ENCODE peak calls at places on chromosome 4, in nine cellular contexts. S is effector CD4-positive, alpha-beta T cell; D is neural progenitor cell; T is nephron progenitor cell; R is GM23338; Y is GM12891; H is EH; F is activated T-helper 1 cell treated with anti-CD3 and anti-CD28 coated beads, Interleukin-12 subunit alpha, Interleukin-12 subunit beta, Interleukin-2, Interleukin-4 antibody, amounts not matched to agents 30 ng/mL and 10 ng/mL and 1 ng/mL, durations not matched to agents 14 hours and 24 hours and 36 hours; W is AG20443. Z is an unnamed sample.

GRCh38 chr4:141011799-141012377 is 121.4 kb downstream of the RNF150 start:
- DNase-seq in W (no peak), Y (no peak), H (no peak), D (no peak), R (no peak), F (no peak), T (no peak), S (no peak), Z (no peak)

GRCh38 chr4:70945452-70946055 is 43.4 kb downstream of the MOB1B start:
- DNase-seq in W (peak; percentile 15), H (peak; percentile 69), D (no peak), T (no peak), F (no peak), S (no peak), Y (no peak), R (no peak), Z (no peak)

GRCh38 chr4:36414248-36414647 is 132.8 kb downstream of the DTHD1 start:
- DNase-seq in T (no peak), S (no peak), H (no peak), Y (no peak), D (no peak), F (no peak), W (no peak), R (peak; percentile 25), Z (peak; percentile 28)

GRCh38 chr4:88817740-88818139 is 120.1 kb upstream of the NAP1L5 start:
- DNase-seq in Y (no peak), R (no peak), W (no peak), F (no peak), S (no peak), T (no peak), H (no peak), D (no peak), Z (no peak)

GRCh38 chr4:115678425-115678941 is 565.1 kb upstream of the NDST4 start:
- DNase-seq in T (no peak), R (peak; percentile 23), D (no peak), Y (no peak), F (no peak), W (no peak), H (no peak), S (no peak), Z (no peak)

GRCh38 chr4:4384837-4385236 is 2.1 kb upstream of the NSG1 start:
- DNase-seq in H (peak; percentile 22), W (no peak), R (peak; percentile 93), F (no peak), S (no peak), Y (no peak), T (peak; percentile 35), D (peak; percentile 83), Z (no peak)

GRCh38 chr4:9924750-9925149 is 96.5 kb downstream of the SLC2A9 start:
- DNase-seq in W (peak; percentile 52), R (no peak), S (no peak), T (no peak), H (peak; percentile 38), D (peak; percentile 57), Y (no peak), F (no peak), Z (no peak)

GRCh38 chr4:137705171-137705783 is 173.0 kb upstream of the PCDH18 start:
- DNase-seq in D (no peak), H (peak; percentile 96), T (no peak), R (no peak), F (no peak), Y (no peak), W (peak; percentile 70), S (no peak), Z (peak; percentile 73)

GRCh38 chr4:126698224-126698623 is 934.5 kb upstream of the INTU start:
- DNase-seq in S (no peak), T (no peak), D (no peak), Y (no peak), H (no peak), R (no peak), W (no peak), F (no peak), Z (no peak)

GRCh38 chr4:76923619-76924357 is 25.8 kb upstream of the SEPTIN11 start:
- DNase-seq in H (no peak), D (no peak), F (no peak), W (no peak), T (no peak), S (no peak), R (no peak), Y (no peak), Z (no peak)

GRCh38 chr4:181108237-181108636 is 1135.0 kb upstream of the TENM3 start:
- DNase-seq in H (no peak), D (peak; percentile 47), F (no peak), S (no peak), W (no peak), Y (no peak), T (no peak), R (peak; percentile 5), Z (no peak)

GRCh38 chr4:152828122-152828521 is 48.4 kb downstream of the ARFIP1 start:
- DNase-seq in F (no peak), R (no peak), T (no peak), S (no peak), W (no peak), H (peak; percentile 44), D (no peak), Y (no peak), Z (no peak)

GRCh38 chr4:138938371-138938699 is 77.2 kb upstream of the NOCT start:
- DNase-seq in D (peak; percentile 54), T (no peak), S (no peak), W (peak; percentile 57), Y (no peak), H (peak; percentile 67), R (peak; percentile 71), F (no peak), Z (peak; percentile 84)

GRCh38 chr4:48042979-48043461 is 26.4 kb downstream of the NIPAL1 start:
- DNase-seq in S (no peak), W (no peak), D (no peak), Y (no peak), T (no peak), H (no peak), F (no peak), R (no peak), Z (no peak)

GRCh38 chr4:158170691-158171455 is 2.0 kb downstream of the GASK1B start:
- DNase-seq in R (peak; percentile 73), H (no peak), D (no peak), W (peak; percentile 26), F (peak; percentile 1), T (no peak), S (no peak), Y (no peak), Z (no peak)

GRCh38 chr4:37827030-37827705 is 682 bp downstream of the PGM2 start:
- DNase-seq in Y (peak; percentile 35), F (no peak), T (no peak), D (no peak), R (no peak), W (peak; percentile 35), H (peak; percentile 59), S (no peak), Z (no peak)

GRCh38 chr4:80138556-80139538 is 58.5 kb upstream of the PRDM8 start:
- DNase-seq in S (peak; percentile 44), D (no peak), F (peak; percentile 62), T (no peak), Y (peak; percentile 9), R (no peak), W (peak; percentile 43), H (peak; percentile 67), Z (peak; percentile 77)

GRCh38 chr4:11397146-11397545 is 31.5 kb downstream of the HS3ST1 start:
- DNase-seq in R (no peak), S (no peak), T (no peak), Y (no peak), D (no peak), W (no peak), F (no peak), H (no peak), Z (no peak)

GRCh38 chr4:141912831-141913230 is 276.4 kb downstream of the IL15 start:
- DNase-seq in F (no peak), Y (no peak), T (no peak), R (no peak), W (no peak), D (no peak), H (no peak), S (no peak), Z (no peak)

GRCh38 chr4:169009281-169010124 is 552 bp downstream of the CBR4 start:
- DNase-seq in Y (no peak), W (peak; percentile 55), S (peak; percentile 46), H (peak; percentile 66), R (peak; percentile 69), T (peak; percentile 56), F (peak; percentile 52), D (peak; percentile 82), Z (peak; percentile 43)

Z was measured in Kasumi-1.